ENCODE peak calls at places on chromosomes 12 and 14, in ten cellular contexts. K is IMR-90; F is CD4-positive, alpha-beta T cell; N is psoas muscle; V is body of pancreas; J is vagina; A is GM23338; U is tibial artery; Y is heart right ventricle; R is GM12878. S is an unnamed sample.

GRCh38 chr12:33706927-33707326 is 267.3 kb upstream of the SYT10 start:
- DNase-seq in K (no peak), F (no peak), N (no peak), V (no peak), J (no peak), A (no peak), U (no peak), Y (no peak), R (no peak), S (no peak)

GRCh38 chr12:109773384-109774011 is 59.7 kb downstream of the TRPV4 start:
- DNase-seq in K (no peak), F (no peak), N (peak), V (no peak), J (no peak), A (no peak), U (peak), Y (no peak), R (no peak), S (no peak)

GRCh38 chr14:90607141-90607540 is 209.1 kb downstream of the TTC7B start:
- DNase-seq in K (no peak), F (no peak), N (no peak), V (no peak), J (no peak), A (no peak), U (no peak), Y (peak), R (no peak), S (no peak)

GRCh38 chr12:46131729-46132128 is 137.1 kb downstream of the SLC38A1 start:
- DNase-seq in K (no peak), F (no peak), N (no peak), V (no peak), J (no peak), A (peak), U (no peak), Y (no peak), R (no peak), S (no peak)

GRCh38 chr14:77391441-77391840 is 14.3 kb downstream of the SAMD15 start:
- DNase-seq in K (no peak), F (no peak), N (no peak), V (no peak), J (no peak), A (no peak), U (no peak), Y (no peak), R (no peak), S (no peak)

GRCh38 chr12:67068204-67068731 is 200.9 kb upstream of the CAND1 start:
- DNase-seq in K (no peak), F (peak), N (no peak), V (no peak), J (no peak), A (peak), U (no peak), Y (peak), R (no peak), S (no peak)

GRCh38 chr14:69713127-69713800 is 53.7 kb upstream of the SRSF5 start:
- DNase-seq in K (no peak), F (no peak), N (peak), V (peak), J (no peak), A (peak), U (no peak), Y (no peak), R (no peak), S (no peak)

GRCh38 chr14:73887116-73887490 is 444 bp downstream of the ZNF410 start:
- DNase-seq in K (peak), F (no peak), N (no peak), V (no peak), J (no peak), A (no peak), U (no peak), Y (no peak), R (no peak), S (no peak)

GRCh38 chr14:66539034-66539433 is 31.1 kb downstream of the GPHN start:
- DNase-seq in K (no peak), F (no peak), N (no peak), V (no peak), J (no peak), A (no peak), U (no peak), Y (no peak), R (peak), S (no peak)

GRCh38 chr12:121750507-121750955 is 38.0 kb downstream of the TMEM120B start:
- DNase-seq in K (no peak), F (no peak), N (no peak), V (no peak), J (no peak), A (no peak), U (no peak), Y (no peak), R (no peak), S (no peak)

GRCh38 chr14:68939893-68940613 is 39.0 kb downstream of the ACTN1 start:
- DNase-seq in K (peak), F (no peak), N (peak), V (peak), J (no peak), A (peak), U (peak), Y (peak), R (no peak), S (peak)

GRCh38 chr12:52630609-52631200 is 12.3 kb upstream of the KRT73 start:
- DNase-seq in K (no peak), F (no peak), N (no peak), V (no peak), J (no peak), A (no peak), U (peak), Y (no peak), R (no peak), S (no peak)

GRCh38 chr12:32107376-32108267 is 975 bp downstream of the BICD1 start:
- DNase-seq in K (peak), F (no peak), N (no peak), V (no peak), J (no peak), A (peak), U (no peak), Y (no peak), R (no peak), S (no peak)

GRCh38 chr12:118358008-118358359 is 14.7 kb downstream of the TAOK3 start:
- DNase-seq in K (no peak), F (no peak), N (no peak), V (no peak), J (no peak), A (no peak), U (no peak), Y (no peak), R (no peak), S (no peak)
- H3K27ac ChIP-seq in K (peak), F (no peak), N (no peak), V (no peak), J (peak), A (no peak), U (no peak), Y (no peak), R (peak), S (peak)

GRCh38 chr12:102365365-102365764 is 115.0 kb downstream of the IGF1 start:
- DNase-seq in K (no peak), F (no peak), N (no peak), V (no peak), J (no peak), A (no peak), U (no peak), Y (no peak), R (no peak), S (no peak)

GRCh38 chr12:102369876-102370275 is 110.5 kb downstream of the IGF1 start:
- DNase-seq in K (no peak), F (no peak), N (peak), V (no peak), J (no peak), A (no peak), U (no peak), Y (no peak), R (no peak), S (no peak)

GRCh38 chr12:102364709-102365108 is 115.7 kb downstream of the IGF1 start:
- DNase-seq in K (no peak), F (no peak), N (no peak), V (no peak), J (no peak), A (no peak), U (no peak), Y (no peak), R (no peak), S (no peak)
- H3K27ac ChIP-seq in K (no peak), F (no peak), N (peak), V (no peak), J (no peak), A (no peak), U (no peak), Y (no peak), R (no peak), S (no peak)

GRCh38 chr14:61493239-61493638 is 171.9 kb downstream of the PRKCH start:
- DNase-seq in K (peak), F (no peak), N (no peak), V (no peak), J (no peak), A (no peak), U (no peak), Y (no peak), R (no peak), S (no peak)

GRCh38 chr14:61495809-61496208 is 174.4 kb downstream of the PRKCH start:
- DNase-seq in K (no peak), F (no peak), N (no peak), V (no peak), J (no peak), A (no peak), U (no peak), Y (no peak), R (no peak), S (no peak)

GRCh38 chr14:61491876-61492440 is 170.6 kb downstream of the PRKCH start:
- DNase-seq in K (no peak), F (no peak), N (no peak), V (peak), J (no peak), A (no peak), U (no peak), Y (no peak), R (no peak), S (no peak)

GRCh38 chr14:61492474-61492873 is 171.1 kb downstream of the PRKCH start:
- DNase-seq in K (no peak), F (no peak), N (no peak), V (no peak), J (no peak), A (no peak), U (no peak), Y (no peak), R (no peak), S (no peak)

GRCh38 chr14:61493996-61494395 is 172.6 kb downstream of the PRKCH start:
- DNase-seq in K (peak), F (no peak), N (no peak), V (no peak), J (no peak), A (no peak), U (no peak), Y (no peak), R (no peak), S (no peak)
- H3K27ac ChIP-seq in K (no peak), F (peak), N (no peak), V (no peak), J (no peak), A (no peak), U (no peak), Y (no peak), R (no peak), S (no peak)

GRCh38 chr12:51371295-51371953 is 19.8 kb downstream of the GALNT6 start:
- DNase-seq in K (peak), F (no peak), N (peak), V (peak), J (no peak), A (peak), U (peak), Y (no peak), R (no peak), S (peak)

GRCh38 chr12:51372021-51372420 is 19.2 kb downstream of the GALNT6 start:
- DNase-seq in K (no peak), F (no peak), N (no peak), V (no peak), J (no peak), A (no peak), U (no peak), Y (no peak), R (no peak), S (no peak)

GRCh38 chr12:51374346-51374745 is 16.9 kb downstream of the GALNT6 start:
- DNase-seq in K (no peak), F (no peak), N (no peak), V (no peak), J (no peak), A (no peak), U (no peak), Y (no peak), R (no peak), S (no peak)

GRCh38 chr12:51374856-51375255 is 16.4 kb downstream of the GALNT6 start:
- DNase-seq in K (no peak), F (no peak), N (no peak), V (no peak), J (no peak), A (no peak), U (no peak), Y (no peak), R (no peak), S (no peak)

DNA sequence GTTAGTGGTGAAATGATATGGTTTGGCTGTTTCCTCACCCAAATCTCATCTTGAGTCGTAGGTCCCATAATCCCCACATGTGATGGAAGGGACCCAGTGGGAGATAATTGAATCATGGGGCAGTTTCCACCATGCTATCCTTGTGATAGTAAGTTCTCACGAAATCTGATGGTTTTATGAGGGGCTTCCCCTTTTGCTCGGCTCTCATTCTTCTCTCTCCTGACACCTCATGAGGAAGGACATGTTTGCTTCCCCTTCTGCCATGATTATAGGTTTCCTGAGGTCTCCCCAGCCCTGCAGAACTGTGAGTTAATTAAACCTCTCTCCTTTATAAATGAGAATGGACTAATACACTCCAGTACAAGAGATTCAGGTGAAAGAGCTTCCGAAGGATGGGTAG is 18.0 kb downstream of the GALNT6 start:
- DNase-seq in K (no peak), F (no peak), N (no peak), V (no peak), J (no peak), A (no peak), U (no peak), Y (no peak), R (no peak), S (no peak)
- H3K27ac ChIP-seq in K (no peak), F (no peak), N (no peak), V (no peak), J (no peak), A (no peak), U (no peak), Y (no peak), R (no peak), S (no peak)

GRCh38 chr12:47212701-47213039 is 132.9 kb upstream of the AMIGO2 start:
- DNase-seq in K (no peak), F (no peak), N (no peak), V (no peak), J (no peak), A (no peak), U (no peak), Y (no peak), R (no peak), S (no peak)
- H3K27ac ChIP-seq in K (no peak), F (peak), N (no peak), V (no peak), J (no peak), A (no peak), U (no peak), Y (no peak), R (no peak), S (no peak)

GRCh38 chr12:124463341-124463861 is 104.0 kb downstream of the NCOR2 start:
- DNase-seq in K (no peak), F (no peak), N (no peak), V (peak), J (no peak), A (no peak), U (no peak), Y (peak), R (no peak), S (no peak)

GRCh38 chr12:124460771-124461170 is 106.6 kb downstream of the NCOR2 start:
- DNase-seq in K (no peak), F (no peak), N (no peak), V (no peak), J (no peak), A (no peak), U (no peak), Y (peak), R (no peak), S (no peak)

GRCh38 chr12:124461241-124461673 is 106.2 kb downstream of the NCOR2 start:
- DNase-seq in K (no peak), F (no peak), N (no peak), V (no peak), J (no peak), A (no peak), U (no peak), Y (peak), R (no peak), S (no peak)

GRCh38 chr12:124459852-124460645 is 107.4 kb downstream of the NCOR2 start:
- DNase-seq in K (no peak), F (no peak), N (no peak), V (no peak), J (no peak), A (no peak), U (no peak), Y (peak), R (no peak), S (no peak)

GRCh38 chr12:124461851-124462623 is 105.4 kb downstream of the NCOR2 start:
- DNase-seq in K (peak), F (no peak), N (no peak), V (no peak), J (no peak), A (no peak), U (no peak), Y (peak), R (no peak), S (no peak)
- H3K27ac ChIP-seq in K (no peak), F (no peak), N (no peak), V (no peak), J (no peak), A (no peak), U (no peak), Y (no peak), R (no peak), S (no peak)

GRCh38 chr12:84676787-84677186 is 235.8 kb downstream of the SLC6A15 start:
- DNase-seq in K (no peak), F (no peak), N (no peak), V (no peak), J (no peak), A (no peak), U (no peak), Y (no peak), R (no peak), S (no peak)
- H3K27ac ChIP-seq in K (no peak), F (no peak), N (no peak), V (no peak), J (no peak), A (no peak), U (no peak), Y (no peak), R (no peak), S (no peak)

GRCh38 chr12:56001446-56002100 is 4.5 kb downstream of the SUOX start:
- DNase-seq in K (no peak), F (no peak), N (no peak), V (no peak), J (no peak), A (no peak), U (no peak), Y (no peak), R (no peak), S (no peak)
- H3K27ac ChIP-seq in K (no peak), F (no peak), N (peak), V (no peak), J (no peak), A (no peak), U (no peak), Y (no peak), R (no peak), S (no peak)

GRCh38 chr12:262113-262512 is 523 bp downstream of the SLC6A13 start:
- DNase-seq in K (no peak), F (no peak), N (no peak), V (no peak), J (no peak), A (no peak), U (no peak), Y (no peak), R (no peak), S (no peak)
- H3K27ac ChIP-seq in K (no peak), F (no peak), N (no peak), V (no peak), J (no peak), A (no peak), U (no peak), Y (no peak), R (no peak), S (no peak)

S was measured in Panc1.